ENCODE peak calls at places on chromosomes 5 and 9, in six cellular contexts. One of them, this sample, is unnamed.

GRCh38 chr9:15135167-15135792 is 171.7 kb downstream of the TTC39B start:
- DNase-seq in GM12878: no peak
- DNase-seq in GM12892: no peak
- DNase-seq in K562: peak; percentile 61
- DNase-seq in HepG2: peak; percentile 73
- DNase-seq in H1: peak; percentile 73
- DNase-seq in this sample: peak; percentile 19

GRCh38 chr9:94014066-94014654 is 59.0 kb upstream of the BARX1 start:
- DNase-seq in HepG2: peak; percentile 41
- DNase-seq in K562: peak; percentile 46
- DNase-seq in GM12892: no peak
- DNase-seq in GM12878: no peak
- DNase-seq in H1: no peak
- DNase-seq in this sample: no peak

GRCh38 chr9:96169488-96169887 is 132.5 kb downstream of the HSD17B3 start:
- DNase-seq in GM12878: no peak
- DNase-seq in GM12892: no peak
- DNase-seq in H1: peak; percentile 70
- DNase-seq in HepG2: peak; percentile 24
- DNase-seq in K562: no peak
- DNase-seq in this sample: no peak

GRCh38 chr5:34486160-34486765 is 169.9 kb upstream of the RAI14 start:
- DNase-seq in K562: peak; percentile 89
- DNase-seq in GM12878: no peak
- DNase-seq in HepG2: peak; percentile 83
- DNase-seq in H1: peak; percentile 90
- DNase-seq in GM12892: no peak
- DNase-seq in this sample: peak; percentile 42

GRCh38 chr9:99167694-99168093 is 54.0 kb downstream of the ALG2 start:
- DNase-seq in H1: no peak
- DNase-seq in GM12892: no peak
- DNase-seq in K562: no peak
- DNase-seq in HepG2: no peak
- DNase-seq in GM12878: no peak
- DNase-seq in this sample: no peak

GRCh38 chr5:10507575-10508024 is 56.3 kb upstream of the ANKRD33B start:
- DNase-seq in GM12878: no peak
- DNase-seq in K562: peak; percentile 81
- DNase-seq in HepG2: no peak
- DNase-seq in GM12892: no peak
- DNase-seq in H1: no peak
- DNase-seq in this sample: no peak

GRCh38 chr9:89953824-89954223 is 349.0 kb downstream of the GADD45G start:
- DNase-seq in HepG2: no peak
- DNase-seq in H1: no peak
- DNase-seq in K562: no peak
- DNase-seq in GM12892: no peak
- DNase-seq in GM12878: no peak
- DNase-seq in this sample: no peak

GRCh38 chr5:116494784-116495480 is 79.7 kb downstream of the SEMA6A start:
- DNase-seq in H1: no peak
- DNase-seq in K562: no peak
- DNase-seq in GM12892: no peak
- DNase-seq in HepG2: peak; percentile 22
- DNase-seq in GM12878: no peak
- DNase-seq in this sample: no peak

GRCh38 chr9:115957571-115957970 is 196.0 kb upstream of the PAPPA start:
- DNase-seq in GM12878: no peak
- DNase-seq in H1: no peak
- DNase-seq in GM12892: no peak
- DNase-seq in HepG2: no peak
- DNase-seq in K562: no peak
- DNase-seq in this sample: no peak

GRCh38 chr5:110386782-110387181 is 339.7 kb downstream of the TMEM232 start:
- DNase-seq in GM12892: no peak
- DNase-seq in HepG2: peak; percentile 14
- DNase-seq in K562: no peak
- DNase-seq in GM12878: no peak
- DNase-seq in H1: no peak
- DNase-seq in this sample: no peak

GRCh38 chr5:132234684-132235062 is 7.0 kb upstream of the P4HA2 start:
- DNase-seq in K562: no peak
- DNase-seq in GM12878: no peak
- DNase-seq in H1: no peak
- DNase-seq in HepG2: no peak
- DNase-seq in GM12892: no peak
- DNase-seq in this sample: no peak

GRCh38 chr5:32473072-32473471 is 28.5 kb upstream of the ZFR start:
- DNase-seq in GM12892: no peak
- DNase-seq in HepG2: no peak
- DNase-seq in GM12878: no peak
- DNase-seq in K562: no peak
- DNase-seq in H1: no peak
- DNase-seq in this sample: no peak

GRCh38 chr9:19155106-19155999 is 28.1 kb upstream of the PLIN2 start:
- DNase-seq in GM12892: no peak
- DNase-seq in K562: no peak
- DNase-seq in HepG2: no peak
- DNase-seq in GM12878: no peak
- DNase-seq in H1: no peak
- DNase-seq in this sample: no peak

GRCh38 chr9:113999256-114000062 is 78.6 kb downstream of the AMBP start:
- DNase-seq in GM12878: no peak
- DNase-seq in GM12892: no peak
- DNase-seq in HepG2: no peak
- DNase-seq in H1: peak; percentile 35
- DNase-seq in K562: no peak
- DNase-seq in this sample: no peak

GRCh38 chr9:84597131-84597530 is 72.4 kb upstream of the NTRK2 start:
- DNase-seq in GM12892: peak; percentile 17
- DNase-seq in GM12878: peak; percentile 56
- DNase-seq in K562: no peak
- DNase-seq in HepG2: no peak
- DNase-seq in H1: no peak
- DNase-seq in this sample: peak; percentile 3

GRCh38 chr9:77944556-77945261 is 86.9 kb downstream of the GNAQ start:
- DNase-seq in H1: no peak
- DNase-seq in K562: no peak
- DNase-seq in GM12892: no peak
- DNase-seq in HepG2: no peak
- DNase-seq in GM12878: no peak
- DNase-seq in this sample: no peak

GRCh38 chr5:18605186-18605585 is 970.9 kb downstream of the TAF11L14 start:
- DNase-seq in HepG2: no peak
- DNase-seq in GM12892: no peak
- DNase-seq in H1: no peak
- DNase-seq in K562: no peak
- DNase-seq in GM12878: no peak
- DNase-seq in this sample: no peak

GRCh38 chr9:113976915-113977314 is 100.8 kb downstream of the ZNF618 start:
- DNase-seq in K562: no peak
- DNase-seq in GM12878: no peak
- DNase-seq in HepG2: no peak
- DNase-seq in GM12892: no peak
- DNase-seq in H1: no peak
- DNase-seq in this sample: no peak

GRCh38 chr9:103245369-103245768 is 250.2 kb downstream of the CYLC2 start:
- DNase-seq in GM12878: no peak
- DNase-seq in H1: no peak
- DNase-seq in HepG2: no peak
- DNase-seq in GM12892: no peak
- DNase-seq in K562: no peak
- DNase-seq in this sample: no peak

GRCh38 chr5:106097308-106097707 is 1573.4 kb downstream of the EFNA5 start:
- DNase-seq in H1: no peak
- DNase-seq in GM12892: no peak
- DNase-seq in GM12878: no peak
- DNase-seq in K562: no peak
- DNase-seq in HepG2: no peak
- DNase-seq in this sample: no peak

GRCh38 chr5:6026766-6027165 is 351.6 kb downstream of the MED10 start:
- DNase-seq in H1: no peak
- DNase-seq in HepG2: no peak
- DNase-seq in GM12878: no peak
- DNase-seq in GM12892: no peak
- DNase-seq in K562: no peak
- DNase-seq in this sample: no peak

GRCh38 chr5:52007230-52007858 is 624.1 kb downstream of the ISL1 start:
- DNase-seq in H1: no peak
- DNase-seq in K562: peak; percentile 10
- DNase-seq in HepG2: peak; percentile 33
- DNase-seq in GM12878: no peak
- DNase-seq in GM12892: no peak
- DNase-seq in this sample: no peak

GRCh38 chr9:89873801-89874200 is 269.0 kb downstream of the GADD45G start:
- DNase-seq in GM12892: no peak
- DNase-seq in GM12878: no peak
- DNase-seq in K562: no peak
- DNase-seq in HepG2: no peak
- DNase-seq in H1: peak; percentile 22
- DNase-seq in this sample: no peak

GRCh38 chr5:75281716-75282465 is 45.2 kb upstream of the ANKRD31 start:
- DNase-seq in GM12892: no peak
- DNase-seq in H1: no peak
- DNase-seq in K562: no peak
- DNase-seq in HepG2: peak; percentile 49
- DNase-seq in GM12878: no peak
- DNase-seq in this sample: no peak

GRCh38 chr9:2180171-2180570 is 165.0 kb downstream of the SMARCA2 start:
- DNase-seq in K562: no peak
- DNase-seq in GM12878: no peak
- DNase-seq in HepG2: no peak
- DNase-seq in GM12892: no peak
- DNase-seq in H1: no peak
- DNase-seq in this sample: no peak

GRCh38 chr5:56319281-56320242 is 86.4 kb upstream of the ANKRD55 start:
- DNase-seq in GM12892: no peak
- DNase-seq in HepG2: peak; percentile 26
- DNase-seq in H1: no peak
- DNase-seq in K562: no peak
- DNase-seq in GM12878: no peak
- DNase-seq in this sample: no peak

GRCh38 chr5:126031989-126032716 is 391.1 kb upstream of the GRAMD2B start:
- DNase-seq in K562: no peak
- DNase-seq in GM12892: no peak
- DNase-seq in H1: no peak
- DNase-seq in HepG2: no peak
- DNase-seq in GM12878: no peak
- DNase-seq in this sample: no peak

DNA sequence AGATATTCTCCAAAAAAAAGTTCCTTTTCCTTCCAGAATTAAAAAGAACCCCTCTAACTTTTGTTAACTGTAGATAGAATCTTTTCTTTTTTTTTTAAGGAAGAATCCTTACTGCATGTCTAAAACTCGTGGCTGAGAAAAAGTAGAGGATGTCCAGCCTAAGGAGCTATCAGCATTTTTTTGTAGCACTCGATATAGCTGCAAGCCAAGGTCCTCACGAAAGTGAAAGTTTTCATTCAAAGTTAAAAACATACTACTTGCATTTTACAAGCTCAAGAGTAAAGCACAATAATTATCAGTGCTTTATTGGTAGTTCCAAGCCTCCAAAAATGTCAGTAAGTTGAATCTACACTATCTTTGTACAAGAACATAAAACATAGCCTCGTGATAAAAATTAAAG is 28.7 kb upstream of the ZSWIM6 start:
- DNase-seq in H1: no peak
- DNase-seq in HepG2: no peak
- DNase-seq in GM12878: no peak
- DNase-seq in K562: no peak
- DNase-seq in GM12892: no peak
- DNase-seq in this sample: no peak
- TF ChIP-seq TAF1 in H1: no peak
- TF ChIP-seq TAF1 in HepG2: no peak
- TF ChIP-seq TAF1 in GM12878: no peak
- TF ChIP-seq TAF1 in K562: no peak
- TF ChIP-seq TAF1 in GM12892: no peak
- TF ChIP-seq TAF1 in this sample: no peak

GRCh38 chr5:172869734-172870133 is 35.7 kb downstream of the ERGIC1 start:
- DNase-seq in K562: no peak
- DNase-seq in H1: no peak
- DNase-seq in GM12878: no peak
- DNase-seq in GM12892: no peak
- DNase-seq in HepG2: no peak
- DNase-seq in this sample: no peak
- TF ChIP-seq POLR2A in K562: no peak
- TF ChIP-seq POLR2A in H1: no peak
- TF ChIP-seq POLR2A in GM12878: no peak
- TF ChIP-seq POLR2A in GM12892: no peak
- TF ChIP-seq POLR2A in HepG2: no peak
- TF ChIP-seq POLR2A in this sample: no peak

GRCh38 chr9:119218293-119218692 is 150.9 kb downstream of the BRINP1 start:
- DNase-seq in GM12878: no peak
- DNase-seq in H1: no peak
- DNase-seq in HepG2: no peak
- DNase-seq in GM12892: no peak
- DNase-seq in K562: no peak
- DNase-seq in this sample: no peak

GRCh38 chr9:119215651-119216050 is 153.6 kb downstream of the BRINP1 start:
- DNase-seq in GM12878: no peak
- DNase-seq in H1: no peak
- DNase-seq in K562: no peak
- DNase-seq in HepG2: no peak
- DNase-seq in GM12892: no peak
- DNase-seq in this sample: no peak

GRCh38 chr9:119216891-119217290 is 152.3 kb downstream of the BRINP1 start:
- DNase-seq in GM12892: no peak
- DNase-seq in GM12878: no peak
- DNase-seq in HepG2: no peak
- DNase-seq in H1: no peak
- DNase-seq in K562: no peak
- DNase-seq in this sample: no peak

GRCh38 chr9:119224431-119224830 is 144.8 kb downstream of the BRINP1 start:
- DNase-seq in K562: no peak
- DNase-seq in GM12878: no peak
- DNase-seq in H1: no peak
- DNase-seq in HepG2: no peak
- DNase-seq in GM12892: no peak
- DNase-seq in this sample: no peak

GRCh38 chr9:119221281-119221680 is 148.0 kb downstream of the BRINP1 start:
- DNase-seq in HepG2: no peak
- DNase-seq in GM12878: no peak
- DNase-seq in K562: no peak
- DNase-seq in GM12892: no peak
- DNase-seq in H1: no peak
- DNase-seq in this sample: no peak
- TF ChIP-seq TAF1 in HepG2: no peak
- TF ChIP-seq TAF1 in GM12878: no peak
- TF ChIP-seq TAF1 in K562: no peak
- TF ChIP-seq TAF1 in GM12892: no peak
- TF ChIP-seq TAF1 in H1: no peak
- TF ChIP-seq TAF1 in this sample: no peak

GRCh38 chr9:37592108-37592951 is at the start of gene TOMM5:
- DNase-seq in K562: peak; percentile 97
- DNase-seq in GM12878: peak; percentile 76
- DNase-seq in GM12892: peak; percentile 69
- DNase-seq in H1: peak; percentile 87
- DNase-seq in HepG2: peak; percentile 87
- DNase-seq in this sample: peak; percentile 69
- TF ChIP-seq POLR2A in K562: peak; percentile 99
- TF ChIP-seq POLR2A in GM12878: peak; percentile 99
- TF ChIP-seq POLR2A in GM12892: peak; percentile 99
- TF ChIP-seq POLR2A in H1: peak; percentile 90
- TF ChIP-seq POLR2A in HepG2: peak; percentile 95
- TF ChIP-seq POLR2A in this sample: peak; percentile 98

GRCh38 chr9:128051932-128052734 is 15.0 kb downstream of the NAIF1 start:
- DNase-seq in K562: no peak
- DNase-seq in H1: no peak
- DNase-seq in GM12878: no peak
- DNase-seq in HepG2: no peak
- DNase-seq in GM12892: no peak
- DNase-seq in this sample: no peak
- TF ChIP-seq TAF1 in K562: no peak
- TF ChIP-seq TAF1 in H1: no peak
- TF ChIP-seq TAF1 in GM12878: no peak
- TF ChIP-seq TAF1 in HepG2: no peak
- TF ChIP-seq TAF1 in GM12892: no peak
- TF ChIP-seq TAF1 in this sample: no peak

This sample was measured in GM12891.